ENCODE peak calls at places on chromosomes 3 and 15, in five cellular contexts. D is fibroblast of mammary gland, B is heart right ventricle, I is AG09309, S is colonic mucosa. T is an unnamed sample.

GRCh38 chr3:181454451-181455027 is 257.2 kb upstream of the SOX2 start:
- DNase-seq in S (no peak), D (no peak), I (no peak), B (no peak), T (no peak)

GRCh38 chr15:65416845-65417416 is 5.8 kb downstream of the IGDCC4 start:
- DNase-seq in I (no peak), B (peak), D (peak), S (peak), T (no peak)

GRCh38 chr15:100350434-100351226 is 8.9 kb upstream of the ADAMTS17 start:
- DNase-seq in I (no peak), S (peak), B (no peak), D (peak), T (no peak)

GRCh38 chr3:9769426-9770275 is at the start of gene CAMK1:
- DNase-seq in B (peak), I (no peak), S (peak), D (peak), T (peak)

GRCh38 chr15:95868450-95868849 is 462.1 kb upstream of the NR2F2 start:
- DNase-seq in B (no peak), D (no peak), I (no peak), S (no peak), T (no peak)

GRCh38 chr3:27590437-27591320 is 106.5 kb upstream of the SLC4A7 start:
- DNase-seq in S (no peak), B (no peak), D (peak), I (no peak), T (no peak)

GRCh38 chr3:122745365-122746021 is 48.1 kb downstream of the HSPBAP1 start:
- DNase-seq in D (peak), I (peak), S (no peak), B (no peak), T (no peak)

GRCh38 chr3:155302476-155302875 is 9.0 kb upstream of the STRIT1 start:
- DNase-seq in D (peak), I (no peak), B (no peak), S (no peak), T (no peak)

GRCh38 chr15:82999905-83000671 is 11.4 kb downstream of the C15orf40 start:
- DNase-seq in S (no peak), B (no peak), D (peak), I (no peak), T (peak)

GRCh38 chr3:42960282-42960681 is 18.8 kb upstream of the GASK1A start:
- DNase-seq in D (peak), S (no peak), B (no peak), I (no peak), T (no peak)

GRCh38 chr15:73983211-73983727 is 8.8 kb downstream of the STOML1 start:
- DNase-seq in D (peak), B (peak), I (no peak), S (peak), T (peak)

GRCh38 chr15:79824321-79824720 is 72.5 kb downstream of the MTHFS start:
- DNase-seq in S (no peak), I (no peak), B (no peak), D (no peak), T (no peak)

GRCh38 chr15:98799991-98800390 is 151.7 kb downstream of the IGF1R start:
- DNase-seq in S (peak), I (no peak), D (no peak), B (no peak), T (no peak)

GRCh38 chr15:54803987-54804386 is 392.8 kb downstream of the RSL24D1 start:
- DNase-seq in I (no peak), S (no peak), D (no peak), B (no peak), T (no peak)

GRCh38 chr15:45903283-45903682 is 268.5 kb downstream of the SQOR start:
- DNase-seq in S (no peak), D (no peak), B (no peak), I (no peak), T (no peak)

T was measured in amniotic stem cell.